ENCODE peak calls at places on chromosomes 1 and 21, in four cellular contexts. One of them, this sample, is unnamed.

GRCh38 chr1:112317556-112317955 is 78.5 kb upstream of the CTTNBP2NL start:
- DNase-seq in heart right ventricle: no peak
- DNase-seq in retinal pigment epithelial cell: no peak
- DNase-seq in breast epithelium: no peak
- DNase-seq in this sample: no peak

GRCh38 chr1:240691521-240692338 is 79.8 kb upstream of the GREM2 start:
- DNase-seq in retinal pigment epithelial cell: no peak
- DNase-seq in breast epithelium: no peak
- DNase-seq in heart right ventricle: peak; percentile 4
- DNase-seq in this sample: peak; percentile 59

GRCh38 chr1:78836736-78837135 is 169.8 kb downstream of the ADGRL4 start:
- DNase-seq in breast epithelium: no peak
- DNase-seq in retinal pigment epithelial cell: no peak
- DNase-seq in heart right ventricle: no peak
- DNase-seq in this sample: no peak

GRCh38 chr21:35138665-35139381 is 89.7 kb upstream of the RUNX1 start:
- DNase-seq in breast epithelium: no peak
- DNase-seq in heart right ventricle: no peak
- DNase-seq in retinal pigment epithelial cell: peak; percentile 94
- DNase-seq in this sample: peak; percentile 96

GRCh38 chr21:18548249-18548648 is 144.7 kb upstream of the TMPRSS15 start:
- DNase-seq in heart right ventricle: no peak
- DNase-seq in breast epithelium: no peak
- DNase-seq in retinal pigment epithelial cell: no peak
- DNase-seq in this sample: no peak

GRCh38 chr1:81142099-81142776 is 658.5 kb upstream of the ADGRL2 start:
- DNase-seq in heart right ventricle: no peak
- DNase-seq in breast epithelium: no peak
- DNase-seq in retinal pigment epithelial cell: peak; percentile 74
- DNase-seq in this sample: peak; percentile 46

GRCh38 chr1:41666991-41667631 is 182.6 kb upstream of the EDN2 start:
- DNase-seq in retinal pigment epithelial cell: no peak
- DNase-seq in breast epithelium: no peak
- DNase-seq in heart right ventricle: no peak
- DNase-seq in this sample: no peak

GRCh38 chr1:182309631-182310351 is 81.8 kb downstream of the GLUL start:
- DNase-seq in breast epithelium: no peak
- DNase-seq in heart right ventricle: no peak
- DNase-seq in retinal pigment epithelial cell: no peak
- DNase-seq in this sample: no peak

GRCh38 chr21:45919593-45919992 is 62.0 kb upstream of the COL6A1 start:
- DNase-seq in retinal pigment epithelial cell: no peak
- DNase-seq in breast epithelium: no peak
- DNase-seq in heart right ventricle: no peak
- DNase-seq in this sample: no peak

GRCh38 chr1:151958959-151959358 is 34.7 kb downstream of the S100A10 start:
- DNase-seq in heart right ventricle: no peak
- DNase-seq in retinal pigment epithelial cell: no peak
- DNase-seq in breast epithelium: no peak
- DNase-seq in this sample: no peak

GRCh38 chr21:18138507-18138906 is 106.1 kb upstream of the CHODL start:
- DNase-seq in breast epithelium: no peak
- DNase-seq in retinal pigment epithelial cell: peak; percentile 59
- DNase-seq in heart right ventricle: no peak
- DNase-seq in this sample: peak; percentile 62

GRCh38 chr1:41919764-41920397 is 1.2 kb upstream of the HIVEP3 start:
- DNase-seq in breast epithelium: no peak
- DNase-seq in retinal pigment epithelial cell: no peak
- DNase-seq in heart right ventricle: peak; percentile 19
- DNase-seq in this sample: no peak

GRCh38 chr1:45545019-45545493 is 5.6 kb upstream of the AKR1A1 start:
- DNase-seq in breast epithelium: no peak
- DNase-seq in heart right ventricle: no peak
- DNase-seq in retinal pigment epithelial cell: no peak
- DNase-seq in this sample: no peak

GRCh38 chr1:103146143-103146542 is 37.8 kb upstream of the COL11A1 start:
- DNase-seq in heart right ventricle: no peak
- DNase-seq in breast epithelium: no peak
- DNase-seq in retinal pigment epithelial cell: no peak
- DNase-seq in this sample: no peak

GRCh38 chr1:1068374-1069060 is 5.6 kb downstream of the RNF223 start:
- DNase-seq in retinal pigment epithelial cell: no peak
- DNase-seq in breast epithelium: no peak
- DNase-seq in heart right ventricle: no peak
- DNase-seq in this sample: no peak

GRCh38 chr1:24248859-24249258 is 61.8 kb upstream of the IFNLR1 start:
- DNase-seq in heart right ventricle: no peak
- DNase-seq in retinal pigment epithelial cell: no peak
- DNase-seq in breast epithelium: no peak
- DNase-seq in this sample: no peak

GRCh38 chr1:160340146-160340545 is 2.9 kb downstream of the COPA start:
- DNase-seq in breast epithelium: no peak
- DNase-seq in retinal pigment epithelial cell: no peak
- DNase-seq in heart right ventricle: no peak
- DNase-seq in this sample: no peak

GRCh38 chr1:219066631-219067349 is 106.9 kb upstream of the LYPLAL1 start:
- DNase-seq in breast epithelium: no peak
- DNase-seq in retinal pigment epithelial cell: no peak
- DNase-seq in heart right ventricle: peak; percentile 5
- DNase-seq in this sample: peak; percentile 52

GRCh38 chr21:39660596-39660995 is 47.9 kb downstream of the B3GALT5 start:
- DNase-seq in retinal pigment epithelial cell: peak; percentile 48
- DNase-seq in breast epithelium: no peak
- DNase-seq in heart right ventricle: peak; percentile 71
- DNase-seq in this sample: peak; percentile 57

GRCh38 chr1:230413061-230413460 is 13.1 kb downstream of the PGBD5 start:
- DNase-seq in retinal pigment epithelial cell: no peak
- DNase-seq in breast epithelium: no peak
- DNase-seq in heart right ventricle: no peak
- DNase-seq in this sample: no peak

GRCh38 chr21:45291613-45292398 is 4.1 kb upstream of the POFUT2 start:
- DNase-seq in breast epithelium: peak; percentile 47
- DNase-seq in heart right ventricle: no peak
- DNase-seq in retinal pigment epithelial cell: no peak
- DNase-seq in this sample: no peak

GRCh38 chr21:16007933-16008332 is 278.2 kb downstream of the USP25 start:
- DNase-seq in breast epithelium: no peak
- DNase-seq in retinal pigment epithelial cell: no peak
- DNase-seq in heart right ventricle: no peak
- DNase-seq in this sample: no peak

GRCh38 chr1:6803357-6803756 is 18.1 kb downstream of the CAMTA1 start:
- DNase-seq in breast epithelium: no peak
- DNase-seq in heart right ventricle: no peak
- DNase-seq in retinal pigment epithelial cell: no peak
- DNase-seq in this sample: no peak

GRCh38 chr1:243921113-243921512 is 71.1 kb upstream of the AKT3 start:
- DNase-seq in heart right ventricle: no peak
- DNase-seq in retinal pigment epithelial cell: no peak
- DNase-seq in breast epithelium: no peak
- DNase-seq in this sample: no peak

GRCh38 chr1:65681101-65681500 is 111.6 kb upstream of the PDE4B start:
- DNase-seq in heart right ventricle: no peak
- DNase-seq in retinal pigment epithelial cell: peak; percentile 4
- DNase-seq in breast epithelium: no peak
- DNase-seq in this sample: peak; percentile 8

GRCh38 chr1:100219879-100220278 is 29.8 kb downstream of the DBT start:
- DNase-seq in breast epithelium: no peak
- DNase-seq in retinal pigment epithelial cell: no peak
- DNase-seq in heart right ventricle: no peak
- DNase-seq in this sample: no peak

GRCh38 chr1:117810553-117810952 is 118.9 kb downstream of the GDAP2 start:
- DNase-seq in heart right ventricle: no peak
- DNase-seq in retinal pigment epithelial cell: no peak
- DNase-seq in breast epithelium: no peak
- DNase-seq in this sample: no peak

GRCh38 chr1:151705739-151706463 is 10.7 kb downstream of the CELF3 start:
- DNase-seq in heart right ventricle: no peak
- DNase-seq in breast epithelium: no peak
- DNase-seq in retinal pigment epithelial cell: no peak
- DNase-seq in this sample: no peak

GRCh38 chr1:3871451-3871805 is 14.2 kb downstream of the DFFB start:
- DNase-seq in retinal pigment epithelial cell: no peak
- DNase-seq in heart right ventricle: no peak
- DNase-seq in breast epithelium: no peak
- DNase-seq in this sample: no peak

GRCh38 chr1:61043010-61043820 is 39.1 kb upstream of the NFIA start:
- DNase-seq in breast epithelium: peak; percentile 90
- DNase-seq in retinal pigment epithelial cell: no peak
- DNase-seq in heart right ventricle: peak; percentile 91
- DNase-seq in this sample: peak; percentile 53

GRCh38 chr1:240797050-240797449 is 185.1 kb upstream of the GREM2 start:
- DNase-seq in retinal pigment epithelial cell: no peak
- DNase-seq in breast epithelium: no peak
- DNase-seq in heart right ventricle: no peak
- DNase-seq in this sample: no peak

GRCh38 chr1:230112131-230112701 is 45.2 kb downstream of the GALNT2 start:
- DNase-seq in heart right ventricle: no peak
- DNase-seq in breast epithelium: no peak
- DNase-seq in retinal pigment epithelial cell: no peak
- DNase-seq in this sample: no peak

GRCh38 chr1:171787686-171788480 is 6.4 kb downstream of the METTL13 start:
- DNase-seq in breast epithelium: no peak
- DNase-seq in retinal pigment epithelial cell: no peak
- DNase-seq in heart right ventricle: no peak
- DNase-seq in this sample: no peak

GRCh38 chr1:171786534-171786933 is 5.1 kb downstream of the METTL13 start:
- DNase-seq in breast epithelium: no peak
- DNase-seq in heart right ventricle: no peak
- DNase-seq in retinal pigment epithelial cell: no peak
- DNase-seq in this sample: no peak

GRCh38 chr1:171785766-171786165 is 4.3 kb downstream of the METTL13 start:
- DNase-seq in heart right ventricle: no peak
- DNase-seq in breast epithelium: no peak
- DNase-seq in retinal pigment epithelial cell: no peak
- DNase-seq in this sample: no peak

GRCh38 chr1:171783816-171784530 is 2.5 kb downstream of the METTL13 start:
- DNase-seq in heart right ventricle: no peak
- DNase-seq in retinal pigment epithelial cell: no peak
- DNase-seq in breast epithelium: no peak
- DNase-seq in this sample: no peak

GRCh38 chr1:171784779-171785178 is 3.3 kb downstream of the METTL13 start:
- DNase-seq in breast epithelium: no peak
- DNase-seq in retinal pigment epithelial cell: no peak
- DNase-seq in heart right ventricle: no peak
- DNase-seq in this sample: no peak
- H3K4me3 ChIP-seq in breast epithelium: no peak overlapping the region
- H3K4me3 ChIP-seq in retinal pigment epithelial cell: no peak overlapping the region
- H3K4me3 ChIP-seq in heart right ventricle: no peak overlapping the region
- H3K4me3 ChIP-seq in this sample: no peak overlapping the region

DNA sequence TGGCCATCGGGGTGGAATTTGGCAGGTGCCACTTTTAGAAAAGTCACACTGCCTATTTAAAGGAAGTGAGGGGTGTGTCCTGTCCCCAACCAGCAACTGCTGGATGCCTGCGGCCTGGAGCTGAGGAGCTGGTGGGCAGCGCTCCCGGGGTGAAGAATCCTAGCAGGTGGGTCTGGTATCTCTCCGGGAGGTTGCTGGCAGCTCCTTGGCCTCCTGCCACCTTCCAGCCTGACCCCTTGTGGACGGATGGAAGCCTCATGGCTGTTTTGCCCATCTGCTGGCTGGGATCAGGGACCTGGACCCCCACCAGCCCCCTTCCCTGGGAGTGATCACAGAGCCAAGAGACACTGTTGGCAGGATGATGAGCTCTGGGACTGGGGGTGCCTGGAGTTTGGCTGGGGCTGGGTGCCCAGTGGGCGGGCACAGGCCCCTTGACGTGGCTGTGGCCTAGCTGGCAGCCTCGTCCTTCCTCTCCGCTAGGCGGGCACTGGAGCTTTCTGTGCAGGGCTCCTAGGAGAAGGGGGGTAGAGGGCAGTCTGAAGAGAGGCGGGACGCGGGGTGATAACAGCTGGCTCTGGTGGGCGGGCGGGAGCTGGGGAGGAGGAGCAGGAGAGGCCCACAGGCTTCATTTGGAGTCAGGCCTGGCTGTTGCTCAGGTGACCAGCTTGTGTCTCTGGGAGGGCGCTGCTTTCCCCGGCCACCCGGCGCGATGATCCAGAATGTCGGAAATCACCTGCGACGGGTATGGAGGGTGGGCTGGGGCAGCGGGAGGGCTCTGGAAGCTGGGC is at the start of gene ACOT11:
- DNase-seq in breast epithelium: no peak
- DNase-seq in retinal pigment epithelial cell: peak; percentile 65
- DNase-seq in heart right ventricle: peak; percentile 90
- DNase-seq in this sample: no peak
- TF ChIP-seq CTCF in breast epithelium: peak; percentile 60
- TF ChIP-seq CTCF in retinal pigment epithelial cell: peak; percentile 68
- TF ChIP-seq CTCF in heart right ventricle: peak; percentile 69
- TF ChIP-seq CTCF in this sample: peak; percentile 55

GRCh38 chr1:33327587-33328325 is 6.9 kb upstream of the A3GALT2 start:
- DNase-seq in breast epithelium: peak; percentile 53
- DNase-seq in retinal pigment epithelial cell: peak; percentile 62
- DNase-seq in heart right ventricle: peak; percentile 59
- DNase-seq in this sample: peak; percentile 92

GRCh38 chr1:33324677-33325417 is 3.9 kb upstream of the A3GALT2 start:
- DNase-seq in retinal pigment epithelial cell: no peak
- DNase-seq in breast epithelium: no peak
- DNase-seq in heart right ventricle: no peak
- DNase-seq in this sample: no peak

GRCh38 chr1:33323663-33324477 is 3.0 kb upstream of the A3GALT2 start:
- DNase-seq in retinal pigment epithelial cell: no peak
- DNase-seq in breast epithelium: no peak
- DNase-seq in heart right ventricle: no peak
- DNase-seq in this sample: no peak

GRCh38 chr1:33328817-33329216 is 7.9 kb upstream of the A3GALT2 start:
- DNase-seq in breast epithelium: peak; percentile 20
- DNase-seq in retinal pigment epithelial cell: no peak
- DNase-seq in heart right ventricle: no peak
- DNase-seq in this sample: no peak

GRCh38 chr1:33326690-33327300 is 5.9 kb upstream of the A3GALT2 start:
- DNase-seq in retinal pigment epithelial cell: no peak
- DNase-seq in breast epithelium: peak; percentile 19
- DNase-seq in heart right ventricle: no peak
- DNase-seq in this sample: no peak
- H3K4me3 ChIP-seq in retinal pigment epithelial cell: no peak overlapping the region
- H3K4me3 ChIP-seq in breast epithelium: no peak overlapping the region
- H3K4me3 ChIP-seq in heart right ventricle: no peak overlapping the region
- H3K4me3 ChIP-seq in this sample: no peak overlapping the region

GRCh38 chr1:33562563-33562962 is 90.1 kb downstream of the ZSCAN20 start:
- DNase-seq in heart right ventricle: no peak
- DNase-seq in breast epithelium: no peak
- DNase-seq in retinal pigment epithelial cell: no peak
- DNase-seq in this sample: no peak
- TF ChIP-seq CTCF in heart right ventricle: no peak
- TF ChIP-seq CTCF in breast epithelium: no peak
- TF ChIP-seq CTCF in retinal pigment epithelial cell: no peak
- TF ChIP-seq CTCF in this sample: no peak